ENCODE peak calls at places on chromosomes 16 and 17, in ten cellular contexts. E is stomach; J is frontal cortex; F is stimulated activated CD8-positive, alpha-beta memory T cell treated with anti-CD3 and anti-CD28 coated beads, Interleukin-15, amount 100 ng/mL, for 4 hours; I is GM23338; Q is ovary; S is GM23248; H is NB4; N is A172; U is fibroblast of lung. L is an unnamed sample.

GRCh38 chr17:80018917-80019651 is 16.6 kb downstream of the TBC1D16 start:
- DNase-seq in Q (no peak), N (no peak), J (no peak), H (no peak), F (no peak), E (no peak), I (no peak), U (no peak), S (peak; percentile 31), L (no peak)

GRCh38 chr16:28842696-28843095 is 3.5 kb downstream of the TUFM start:
- DNase-seq in F (no peak), J (no peak), Q (no peak), I (no peak), U (no peak), S (no peak), N (no peak), H (no peak), E (no peak), L (no peak)

GRCh38 chr17:74276561-74277009 is 2.6 kb downstream of the DNAI2 start:
- DNase-seq in S (no peak), E (no peak), J (peak; percentile 65), Q (no peak), N (no peak), F (no peak), U (no peak), H (peak; percentile 85), I (no peak), L (no peak)

GRCh38 chr17:49090885-49091594 is 41.5 kb upstream of the B4GALNT2 start:
- DNase-seq in S (no peak), E (no peak), F (no peak), H (no peak), N (no peak), Q (no peak), I (no peak), U (no peak), J (no peak), L (no peak)

GRCh38 chr16:77191259-77191969 is 424 bp downstream of the MON1B start:
- DNase-seq in E (no peak), I (no peak), Q (peak; percentile 55), J (no peak), U (no peak), S (no peak), F (no peak), N (no peak), H (peak; percentile 73), L (no peak)

GRCh38 chr17:49779730-49780220 is 8.7 kb upstream of the KAT7 start:
- DNase-seq in J (no peak), H (peak; percentile 68), U (peak; percentile 98), I (peak; percentile 26), F (no peak), N (peak; percentile 59), E (no peak), Q (no peak), S (peak; percentile 95), L (no peak)

GRCh38 chr17:21015564-21015963 is 27.2 kb downstream of the USP22 start:
- DNase-seq in H (no peak), E (no peak), J (no peak), N (no peak), I (no peak), F (no peak), S (no peak), U (no peak), Q (no peak), L (no peak)

GRCh38 chr17:6591599-6592158 is 35.3 kb upstream of the PITPNM3 start:
- DNase-seq in S (peak; percentile 91), N (peak; percentile 41), F (no peak), Q (no peak), U (peak; percentile 89), J (no peak), E (no peak), H (no peak), I (no peak), L (no peak)

GRCh38 chr16:82761236-82761635 is 134.5 kb downstream of the CDH13 start:
- DNase-seq in H (no peak), S (peak; percentile 84), F (no peak), N (peak; percentile 45), I (no peak), Q (no peak), U (peak; percentile 71), E (peak; percentile 30), J (no peak), L (no peak)

GRCh38 chr16:28846933-28847273 is 755 bp upstream of the TUFM start:
- DNase-seq in U (no peak), Q (peak; percentile 45), N (no peak), F (no peak), I (no peak), S (peak; percentile 38), J (no peak), E (no peak), H (no peak), L (no peak)

GRCh38 chr17:42578282-42578869 is 847 bp upstream of the PSMC3IP start:
- DNase-seq in E (peak; percentile 79), S (peak; percentile 82), Q (peak; percentile 80), I (peak; percentile 96), F (peak; percentile 41), J (peak; percentile 70), H (peak; percentile 92), U (peak; percentile 59), N (peak; percentile 77), L (peak; percentile 52)

GRCh38 chr17:81582341-81582740 is 30.2 kb upstream of the FAAP100 start:
- DNase-seq in U (peak; percentile 83), N (peak; percentile 68), E (no peak), H (no peak), Q (no peak), F (no peak), J (no peak), I (no peak), S (peak; percentile 88), L (no peak)

GRCh38 chr16:27251561-27252205 is 16.9 kb downstream of the NSMCE1 start:
- DNase-seq in F (no peak), U (no peak), I (no peak), S (no peak), J (no peak), E (no peak), Q (no peak), H (no peak), N (no peak), L (no peak)

GRCh38 chr17:35432176-35433074 is at the start of gene SLFN12:
- DNase-seq in H (peak; percentile 89), U (peak; percentile 98), I (peak; percentile 94), F (no peak), S (peak; percentile 94), E (peak; percentile 53), N (peak; percentile 96), J (no peak), Q (peak; percentile 58), L (peak; percentile 96)

GRCh38 chr17:76909971-76910760 is 42.0 kb downstream of the MGAT5B start:
- DNase-seq in U (peak; percentile 45), J (no peak), E (peak; percentile 50), S (peak; percentile 52), H (peak; percentile 55), Q (peak; percentile 41), N (peak; percentile 23), F (no peak), I (peak; percentile 94), L (no peak)

GRCh38 chr17:58336456-58337094 is 8.0 kb upstream of the TSPOAP1 start:
- DNase-seq in J (no peak), H (peak; percentile 75), F (no peak), S (peak; percentile 40), N (no peak), I (no peak), Q (no peak), U (peak; percentile 34), E (no peak), L (peak; percentile 53)

GRCh38 chr17:4897785-4898184 is 1.6 kb upstream of the C17orf107 start:
- DNase-seq in N (no peak), H (no peak), F (no peak), S (no peak), E (no peak), U (no peak), Q (no peak), J (no peak), I (no peak), L (no peak)

GRCh38 chr16:22322741-22323140 is 25.5 kb downstream of the POLR3E start:
- DNase-seq in J (no peak), E (no peak), H (no peak), N (no peak), U (no peak), F (no peak), I (no peak), S (no peak), Q (no peak), L (no peak)